ENCODE peak calls at places on chromosomes 7 and 10, in four cellular contexts. P is sciatic nerve; T is stimulated activated CD8-positive, alpha-beta memory T cell treated with anti-CD3 and anti-CD28 coated beads, Interleukin-2, amount 100 ng/mL, for 48 hours; F is AG09309. D is an unnamed sample.

GRCh38 chr10:131931981-131932380 is 31.2 kb downstream of the PPP2R2D start:
- DNase-seq in P (peak), F (no peak), T (no peak), D (peak)

GRCh38 chr7:34776748-34777358 is 118.8 kb downstream of the NPSR1 start:
- DNase-seq in T (no peak), P (no peak), F (no peak), D (no peak)

GRCh38 chr10:43943119-43943824 is 294.6 kb upstream of the ZNF32 start:
- DNase-seq in P (no peak), F (no peak), T (no peak), D (no peak)

GRCh38 chr7:100544386-100544785 is 5.4 kb downstream of the AGFG2 start:
- DNase-seq in F (no peak), T (no peak), P (no peak), D (no peak)

GRCh38 chr7:117582219-117582704 is 102.4 kb downstream of the CFTR start:
- DNase-seq in F (peak), T (no peak), P (no peak), D (no peak)

GRCh38 chr7:27213904-27214586 is 14.2 kb upstream of the HOXA13 start:
- DNase-seq in T (no peak), P (no peak), F (no peak), D (no peak)

GRCh38 chr7:15123901-15124300 is 221.3 kb upstream of the DGKB start:
- DNase-seq in P (no peak), F (no peak), T (no peak), D (no peak)

GRCh38 chr7:76057103-76057812 is 9.4 kb downstream of the MDH2 start:
- DNase-seq in P (no peak), F (no peak), T (no peak), D (no peak)

GRCh38 chr7:132291446-132291845 is 284.8 kb downstream of the PLXNA4 start:
- DNase-seq in P (no peak), F (no peak), T (no peak), D (no peak)

GRCh38 chr10:77602913-77603528 is 34.6 kb downstream of the KCNMA1 start:
- DNase-seq in F (no peak), T (no peak), P (no peak), D (no peak)

GRCh38 chr10:21297525-21298383 is 227.7 kb downstream of the SKIDA1 start:
- DNase-seq in T (no peak), F (no peak), P (no peak), D (no peak)

GRCh38 chr10:5645375-5645774 is 21.0 kb downstream of the ASB13 start:
- DNase-seq in T (no peak), P (no peak), F (no peak), D (no peak)

GRCh38 chr10:114767101-114767588 is 54.4 kb upstream of the FHIP2A start:
- DNase-seq in F (no peak), T (no peak), P (no peak), D (no peak)

GRCh38 chr7:96330193-96330592 is 8.3 kb upstream of the SLC25A13 start:
- DNase-seq in P (no peak), F (no peak), T (no peak), D (no peak)

GRCh38 chr10:123857616-123858015 is 34.0 kb downstream of the CPXM2 start:
- DNase-seq in T (no peak), P (no peak), F (no peak), D (no peak)

GRCh38 chr10:9012312-9012711 is 957.8 kb downstream of the GATA3 start:
- DNase-seq in P (no peak), F (no peak), T (no peak), D (no peak)

GRCh38 chr10:84196941-84197340 is 2.6 kb downstream of the CDHR1 start:
- DNase-seq in F (no peak), T (no peak), P (no peak), D (no peak)

GRCh38 chr10:104548090-104548489 is 93.0 kb upstream of the SORCS3 start:
- DNase-seq in T (no peak), F (no peak), P (no peak), D (no peak)

GRCh38 chr10:70331486-70332268 is 47.9 kb upstream of the NPFFR1 start:
- DNase-seq in P (no peak), T (no peak), F (peak), D (peak)

GRCh38 chr10:42864575-42864974 is 82.0 kb downstream of the BMS1 start:
- DNase-seq in T (no peak), F (no peak), P (no peak), D (no peak)